ENCODE peak calls at places on chromosome 18, in eight cellular contexts. M is A172; F is activated T-cell treated with anti-CD3 and anti-CD28 coated beads for 1 hour; Z is sciatic nerve; R is CD4-positive, alpha-beta T cell; Y is AG04450; U is iris pigment epithelial cell; N is mesendoderm. J is an unnamed sample.
A peak's percentile ranks its signal among the peaks of the same experiment; 100 is the strongest.

GRCh38 chr18:63022429-63023022 is 297.0 kb downstream of the BCL2 start:
- DNase-seq in M (no peak), F (no peak), Z (no peak), R (no peak), Y (no peak), U (no peak), N (peak; percentile 52), J (no peak)

GRCh38 chr18:6821346-6821745 is 91.8 kb downstream of the ARHGAP28 start:
- DNase-seq in M (no peak), F (no peak), Z (no peak), R (no peak), Y (no peak), U (no peak), N (no peak), J (no peak)

GRCh38 chr18:76467371-76468190 is 27.5 kb downstream of the ZNF516 start:
- DNase-seq in M (no peak), F (no peak), Z (peak; percentile 64), R (no peak), Y (no peak), U (peak; percentile 70), N (no peak), J (no peak)

GRCh38 chr18:75114231-75114630 is 94.7 kb downstream of the PTGR3 start:
- DNase-seq in M (no peak), F (no peak), Z (no peak), R (no peak), Y (no peak), U (no peak), N (no peak), J (no peak)

GRCh38 chr18:2964349-2965010 is 48.5 kb downstream of the LPIN2 start:
- DNase-seq in M (no peak), F (no peak), Z (no peak), R (no peak), Y (no peak), U (no peak), N (no peak), J (no peak)

GRCh38 chr18:37238271-37238670 is 327.3 kb downstream of the CELF4 start:
- DNase-seq in M (no peak), F (no peak), Z (no peak), R (no peak), Y (no peak), U (no peak), N (no peak), J (no peak)

GRCh38 chr18:21896732-21897336 is 156.2 kb downstream of the MIB1 start:
- DNase-seq in M (no peak), F (no peak), Z (no peak), R (no peak), Y (no peak), U (no peak), N (no peak), J (no peak)

GRCh38 chr18:79961527-79962291 is 2.7 kb upstream of the HSBP1L1 start:
- DNase-seq in M (no peak), F (no peak), Z (no peak), R (no peak), Y (no peak), U (no peak), N (no peak), J (no peak)

GRCh38 chr18:67261931-67262552 is 254.5 kb downstream of the DSEL start:
- DNase-seq in M (no peak), F (no peak), Z (no peak), R (no peak), Y (no peak), U (no peak), N (no peak), J (no peak)

GRCh38 chr18:5667356-5667755 is 123.6 kb upstream of the EPB41L3 start:
- DNase-seq in M (no peak), F (no peak), Z (no peak), R (no peak), Y (no peak), U (no peak), N (no peak), J (no peak)

GRCh38 chr18:33097126-33097525 is 324.3 kb upstream of the KLHL14 start:
- DNase-seq in M (no peak), F (no peak), Z (no peak), R (no peak), Y (no peak), U (no peak), N (no peak), J (no peak)

GRCh38 chr18:11871501-11871900 is 20.3 kb downstream of the CHMP1B start:
- DNase-seq in M (no peak), F (no peak), Z (no peak), R (no peak), Y (no peak), U (no peak), N (no peak), J (no peak)

GRCh38 chr18:47263197-47263827 is 11.9 kb upstream of the SKOR2 start:
- DNase-seq in M (no peak), F (no peak), Z (no peak), R (no peak), Y (no peak), U (peak; percentile 6), N (peak; percentile 70), J (no peak)